ENCODE peak calls at places on chromosomes 11 and 22, in five cellular contexts. Z, N, A, L and P are unnamed samples.

GRCh38 chr11:17479284-17480214 is 2.9 kb upstream of the ABCC8 start:
- DNase-seq in L (peak), N (peak), Z (no peak), A (peak), P (no peak)

GRCh38 chr22:30079952-30080533 is at the start of gene HORMAD2:
- DNase-seq in L (no peak), A (peak), Z (no peak), N (no peak), P (peak)

GRCh38 chr11:120611576-120611975 is 100.0 kb downstream of the GRIK4 start:
- DNase-seq in L (no peak), N (no peak), Z (no peak), A (no peak), P (no peak)

GRCh38 chr11:19975414-19975990 is 184.8 kb downstream of the DBX1 start:
- DNase-seq in A (no peak), N (no peak), L (no peak), Z (no peak), P (no peak)

GRCh38 chr22:41360126-41360525 is 21.6 kb upstream of the TEF start:
- DNase-seq in N (no peak), A (peak), L (no peak), Z (no peak), P (no peak)

GRCh38 chr11:69650081-69650831 is 9.3 kb downstream of the CCND1 start:
- DNase-seq in Z (no peak), A (no peak), N (no peak), L (no peak), P (no peak)

GRCh38 chr11:64230985-64231365 is 627 bp downstream of the DNAJC4 start:
- DNase-seq in L (no peak), A (no peak), Z (no peak), N (no peak), P (no peak)

GRCh38 chr22:41638124-41638523 is 17.0 kb downstream of the XRCC6 start:
- DNase-seq in A (no peak), L (no peak), N (no peak), Z (no peak), P (no peak)

GRCh38 chr11:32116668-32117067 is 25.8 kb downstream of the RCN1 start:
- DNase-seq in Z (no peak), A (no peak), N (no peak), L (no peak), P (no peak)